ENCODE peak calls at places on chromosomes 16 and 17, in ten cellular contexts. V is cardiac muscle cell, C is uterus, R is esophagus muscularis mucosa, L is heart left ventricle, S is BE2C, H is iPS DF 6.9, T is H9, Q is neural progenitor cell, I is ovary. K is an unnamed sample. For H3K4me1, the result is how much of the 10 kb centered on the place peaks cover.

GRCh38 chr17:36850794-36851193 is 86.5 kb upstream of the LHX1 start:
- DNase-seq in V (no peak), C (no peak), R (no peak), L (no peak), S (no peak), H (no peak), T (no peak), Q (no peak), I (no peak), K (no peak)

GRCh38 chr16:11016993-11017392 is 72.6 kb downstream of the CLEC16A start:
- DNase-seq in V (no peak), C (peak), R (peak), L (no peak), S (peak), H (no peak), T (no peak), Q (no peak), I (no peak), K (no peak)

GRCh38 chr16:12089492-12090161 is 113.1 kb downstream of the SNX29 start:
- DNase-seq in V (peak), C (peak), R (no peak), L (no peak), S (no peak), H (no peak), T (peak), Q (peak), I (peak), K (peak)

GRCh38 chr16:48659940-48660339 is 50.0 kb upstream of the N4BP1 start:
- DNase-seq in V (no peak), C (no peak), R (no peak), L (no peak), S (no peak), H (no peak), T (no peak), Q (no peak), I (no peak), K (no peak)

GRCh38 chr17:64679710-64680216 is 17.7 kb upstream of the SMURF2 start:
- DNase-seq in V (no peak), C (no peak), R (no peak), L (no peak), S (no peak), H (no peak), T (no peak), Q (no peak), I (no peak), K (no peak)

GRCh38 chr17:62725791-62726249 is 82.3 kb downstream of the MARCHF10 start:
- DNase-seq in V (no peak), C (no peak), R (no peak), L (no peak), S (no peak), H (no peak), T (no peak), Q (no peak), I (no peak), K (no peak)

GRCh38 chr17:55433029-55433628 is 11.5 kb upstream of the MMD start:
- DNase-seq in V (no peak), C (no peak), R (no peak), L (no peak), S (no peak), H (no peak), T (no peak), Q (no peak), I (no peak), K (no peak)

GRCh38 chr16:29909398-29909797 is 9.1 kb downstream of the ASPHD1 start:
- DNase-seq in V (no peak), C (no peak), R (no peak), L (no peak), S (no peak), H (no peak), T (no peak), Q (no peak), I (no peak), K (no peak)

GRCh38 chr17:51720439-51720838 is 438.1 kb downstream of the CA10 start:
- DNase-seq in V (no peak), C (no peak), R (no peak), L (no peak), S (no peak), H (no peak), T (no peak), Q (no peak), I (no peak), K (no peak)

GRCh38 chr16:49639739-49640388 is 216.0 kb downstream of the ZNF423 start:
- DNase-seq in V (peak), C (peak), R (no peak), L (peak), S (peak), H (no peak), T (no peak), Q (peak), I (peak), K (no peak)

GRCh38 chr16:86285938-86286921 is 224.1 kb upstream of the FOXF1 start:
- DNase-seq in V (no peak), C (no peak), R (no peak), L (no peak), S (no peak), H (no peak), T (no peak), Q (peak), I (no peak), K (no peak)

GRCh38 chr17:39194985-39195524 is 2.4 kb downstream of the CACNB1 start:
- DNase-seq in V (no peak), C (no peak), R (no peak), L (no peak), S (no peak), H (no peak), T (peak), Q (peak), I (no peak), K (no peak)

GRCh38 chr16:86126891-86127290 is 227.9 kb downstream of the IRF8 start:
- DNase-seq in V (no peak), C (no peak), R (no peak), L (no peak), S (no peak), H (no peak), T (no peak), Q (no peak), I (no peak), K (no peak)

GRCh38 chr17:39064374-39064773 is 87.1 kb downstream of the PLXDC1 start:
- DNase-seq in V (no peak), C (no peak), R (no peak), L (no peak), S (no peak), H (no peak), T (no peak), Q (no peak), I (no peak), K (no peak)

GRCh38 chr17:45222994-45223540 is 1.4 kb downstream of the FMNL1 start:
- DNase-seq in V (no peak), C (no peak), R (no peak), L (no peak), S (peak), H (no peak), T (peak), Q (no peak), I (no peak), K (no peak)

GRCh38 chr16:26672206-26672605 is 394.5 kb upstream of the C16orf82 start:
- DNase-seq in V (no peak), C (no peak), R (peak), L (no peak), S (no peak), H (no peak), T (no peak), Q (no peak), I (no peak), K (no peak)

GRCh38 chr16:87056083-87056482 is 261.1 kb downstream of the C16orf95 start:
- DNase-seq in V (no peak), C (no peak), R (no peak), L (no peak), S (no peak), H (no peak), T (peak), Q (no peak), I (no peak), K (no peak)

GRCh38 chr16:49140618-49141017 is 141.0 kb downstream of the CBLN1 start:
- DNase-seq in V (no peak), C (no peak), R (no peak), L (no peak), S (no peak), H (no peak), T (no peak), Q (no peak), I (no peak), K (no peak)

GRCh38 chr16:81786321-81786720 is 7.2 kb downstream of the PLCG2 start:
- DNase-seq in V (no peak), C (no peak), R (no peak), L (no peak), S (no peak), H (no peak), T (no peak), Q (no peak), I (no peak), K (no peak)

GRCh38 chr16:30416047-30416603 is 8.7 kb downstream of the ZNF771 start:
- DNase-seq in V (no peak), C (no peak), R (no peak), L (no peak), S (no peak), H (no peak), T (no peak), Q (no peak), I (no peak), K (no peak)

GRCh38 chr17:81580481-81580880 is 28.3 kb upstream of the FAAP100 start:
- DNase-seq in V (no peak), C (no peak), R (no peak), L (no peak), S (no peak), H (no peak), T (no peak), Q (no peak), I (no peak), K (no peak)

GRCh38 chr16:28003021-28003865 is 60.3 kb downstream of the GSG1L start:
- DNase-seq in V (no peak), C (no peak), R (no peak), L (no peak), S (no peak), H (no peak), T (no peak), Q (no peak), I (no peak), K (no peak)

GRCh38 chr16:78576941-78577340 is 477.5 kb downstream of the WWOX start:
- DNase-seq in V (no peak), C (no peak), R (no peak), L (no peak), S (no peak), H (no peak), T (no peak), Q (no peak), I (no peak), K (no peak)

GRCh38 chr17:12388206-12388605 is 277.5 kb upstream of the MYOCD start:
- DNase-seq in V (no peak), C (no peak), R (no peak), L (no peak), S (no peak), H (no peak), T (no peak), Q (no peak), I (no peak), K (no peak)

GRCh38 chr16:27728691-27729090 is 178.7 kb downstream of the KATNIP start:
- DNase-seq in V (no peak), C (no peak), R (no peak), L (no peak), S (no peak), H (no peak), T (no peak), Q (no peak), I (no peak), K (no peak)

GRCh38 chr16:56930516-56931252 is 1.3 kb upstream of the HERPUD1 start:
- DNase-seq in V (no peak), C (no peak), R (no peak), L (no peak), S (peak), H (no peak), T (no peak), Q (peak), I (no peak), K (no peak)
- H3K4me1 ChIP-seq in V (under half), C (under half), R (under half), L (under half), S (under half), H (under half), T (under half), Q (under half), I (under half), K (under half)

DNA sequence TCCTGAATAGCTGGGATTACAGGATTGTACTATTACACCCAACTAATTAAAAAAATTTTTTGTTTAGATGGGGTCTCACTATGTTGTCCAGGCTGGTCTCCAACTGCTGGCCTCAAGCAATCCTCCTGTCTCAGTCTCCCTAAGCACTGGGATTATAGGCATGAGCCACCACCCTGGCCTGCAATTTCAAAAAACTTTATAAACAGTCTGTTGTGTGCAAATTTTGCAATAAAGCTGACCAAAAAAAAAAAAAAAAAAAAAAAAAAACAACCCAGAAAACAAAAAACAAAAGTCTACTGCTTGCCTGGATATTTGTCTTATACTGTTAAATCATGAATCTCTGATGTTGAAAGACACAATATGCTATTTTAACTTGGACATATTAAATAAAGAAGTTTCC is 4.4 kb downstream of the CREBBP start:
- DNase-seq in V (no peak), C (no peak), R (no peak), L (no peak), S (no peak), H (no peak), T (no peak), Q (no peak), I (no peak), K (no peak)
- H3K4me1 ChIP-seq in V (half or more), C (under half), R (half or more), L (half or more), S (under half), H (under half), T (under half), Q (half or more), I (under half), K (half or more)

GRCh38 chr16:67672306-67672705 is 5.7 kb downstream of the C16orf86 start:
- DNase-seq in V (no peak), C (no peak), R (no peak), L (no peak), S (no peak), H (no peak), T (no peak), Q (no peak), I (no peak), K (no peak)
- H3K4me1 ChIP-seq in V (under half), C (under half), R (half or more), L (under half), S (under half), H (under half), T (under half), Q (under half), I (under half), K (under half)

DNA sequence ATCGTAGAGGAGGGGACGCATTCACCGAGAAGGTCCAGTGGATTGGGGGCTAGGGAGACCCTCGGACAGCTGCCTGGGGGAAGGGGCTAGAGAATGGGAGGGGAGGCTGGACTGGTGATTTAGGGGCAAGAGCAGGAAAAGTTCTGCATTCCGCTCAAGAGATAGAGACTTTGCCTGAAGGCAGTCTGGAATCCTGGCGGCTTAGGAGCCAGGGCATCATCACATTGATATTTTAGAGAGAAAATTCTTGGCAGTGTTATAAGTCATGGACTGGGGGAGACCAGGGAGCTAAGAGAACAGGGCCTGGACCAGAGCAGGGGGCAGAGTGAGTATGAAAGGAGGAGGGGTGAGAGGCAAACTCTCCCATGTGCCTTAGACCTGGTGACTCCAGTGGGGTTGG is 35.8 kb downstream of the MSI2 start:
- DNase-seq in V (no peak), C (no peak), R (no peak), L (no peak), S (no peak), H (no peak), T (no peak), Q (no peak), I (no peak), K (no peak)
- H3K4me1 ChIP-seq in V (under half), C (under half), R (under half), L (under half), S (under half), H (under half), T (under half), Q (under half), I (under half), K (under half)

GRCh38 chr16:67247698-67248400 is 568 bp upstream of the FHOD1 start:
- DNase-seq in V (no peak), C (no peak), R (no peak), L (no peak), S (no peak), H (no peak), T (no peak), Q (no peak), I (no peak), K (no peak)
- H3K4me1 ChIP-seq in V (under half), C (under half), R (half or more), L (under half), S (under half), H (under half), T (under half), Q (under half), I (under half), K (under half)

GRCh38 chr16:677306-678190 is 2.1 kb downstream of the RHBDL1 start:
- DNase-seq in V (no peak), C (no peak), R (no peak), L (no peak), S (no peak), H (no peak), T (peak), Q (no peak), I (peak), K (no peak)

GRCh38 chr16:676565-677297 is 1.3 kb downstream of the RHBDL1 start:
- DNase-seq in V (no peak), C (no peak), R (no peak), L (no peak), S (no peak), H (no peak), T (no peak), Q (no peak), I (peak), K (peak)

GRCh38 chr16:674214-674881 is 1.1 kb upstream of the RHBDL1 start:
- DNase-seq in V (no peak), C (no peak), R (no peak), L (no peak), S (no peak), H (no peak), T (no peak), Q (no peak), I (no peak), K (no peak)

GRCh38 chr16:674968-675883 is at the start of gene RHBDL1:
- DNase-seq in V (no peak), C (no peak), R (no peak), L (no peak), S (peak), H (no peak), T (peak), Q (peak), I (no peak), K (no peak)

GRCh38 chr16:675884-676564 is 553 bp downstream of the RHBDL1 start:
- DNase-seq in V (no peak), C (no peak), R (no peak), L (no peak), S (no peak), H (no peak), T (no peak), Q (no peak), I (no peak), K (no peak)
- H3K4me1 ChIP-seq in V (under half), C (under half), R (under half), L (under half), S (under half), H (under half), T (under half), Q (under half), I (under half), K (under half)

GRCh38 chr17:17698869-17699351 is 17.7 kb downstream of the RAI1 start:
- DNase-seq in V (peak), C (peak), R (no peak), L (no peak), S (no peak), H (no peak), T (peak), Q (peak), I (no peak), K (no peak)
- H3K4me1 ChIP-seq in V (under half), C (under half), R (half or more), L (half or more), S (under half), H (under half), T (under half), Q (under half), I (under half), K (under half)

K was measured in CD8-positive, alpha-beta memory T cell.